ENCODE peak calls at places on chromosomes 5 and 9, in five cellular contexts. One of them, this sample, is unnamed.

GRCh38 chr5:150517272-150518152 is 9.6 kb downstream of the NDST1 start:
- DNase-seq in A673: no peak
- DNase-seq in HL-60: no peak
- DNase-seq in IMR-90: peak; percentile 98
- DNase-seq in WTC11: no peak
- DNase-seq in this sample: no peak

GRCh38 chr5:149452665-149453617 is 73.8 kb upstream of the IL17B start:
- DNase-seq in A673: peak; percentile 58
- DNase-seq in HL-60: no peak
- DNase-seq in IMR-90: peak; percentile 96
- DNase-seq in WTC11: no peak
- DNase-seq in this sample: no peak

GRCh38 chr9:109939698-109940342 is 159.8 kb downstream of the PALM2AKAP2 start:
- DNase-seq in A673: no peak
- DNase-seq in HL-60: no peak
- DNase-seq in IMR-90: no peak
- DNase-seq in WTC11: no peak
- DNase-seq in this sample: no peak

GRCh38 chr5:177471610-177472356 is 1.7 kb downstream of the DBN1 start:
- DNase-seq in A673: no peak
- DNase-seq in HL-60: no peak
- DNase-seq in IMR-90: peak; percentile 65
- DNase-seq in WTC11: no peak
- DNase-seq in this sample: no peak

GRCh38 chr9:105968811-105969466 is 274.6 kb downstream of the TMEM38B start:
- DNase-seq in A673: no peak
- DNase-seq in HL-60: no peak
- DNase-seq in IMR-90: no peak
- DNase-seq in WTC11: no peak
- DNase-seq in this sample: no peak

GRCh38 chr9:129889936-129890717 is 54.9 kb downstream of the USP20 start:
- DNase-seq in A673: no peak
- DNase-seq in HL-60: peak; percentile 93
- DNase-seq in IMR-90: no peak
- DNase-seq in WTC11: peak; percentile 77
- DNase-seq in this sample: no peak

GRCh38 chr5:66408561-66408960 is 187.6 kb upstream of the MAST4 start:
- DNase-seq in A673: no peak
- DNase-seq in HL-60: no peak
- DNase-seq in IMR-90: no peak
- DNase-seq in WTC11: no peak
- DNase-seq in this sample: no peak

GRCh38 chr9:136807281-136808074 is at the start of gene RABL6:
- DNase-seq in A673: peak; percentile 88
- DNase-seq in HL-60: peak; percentile 78
- DNase-seq in IMR-90: peak; percentile 55
- DNase-seq in WTC11: peak; percentile 65
- DNase-seq in this sample: peak; percentile 61

GRCh38 chr5:67809589-67809988 is 406.0 kb upstream of the PIK3R1 start:
- DNase-seq in A673: peak; percentile 9
- DNase-seq in HL-60: no peak
- DNase-seq in IMR-90: no peak
- DNase-seq in WTC11: no peak
- DNase-seq in this sample: no peak

GRCh38 chr5:74336286-74336685 is 304.2 kb downstream of the ENC1 start:
- DNase-seq in A673: peak; percentile 15
- DNase-seq in HL-60: no peak
- DNase-seq in IMR-90: no peak
- DNase-seq in WTC11: peak; percentile 33
- DNase-seq in this sample: no peak

GRCh38 chr9:33858346-33858869 is 41.4 kb downstream of the UBE2R2 start:
- DNase-seq in A673: peak; percentile 40
- DNase-seq in HL-60: no peak
- DNase-seq in IMR-90: peak; percentile 19
- DNase-seq in WTC11: no peak
- DNase-seq in this sample: no peak

GRCh38 chr5:89179761-89180160 is 296.8 kb upstream of the MEF2C start:
- DNase-seq in A673: no peak
- DNase-seq in HL-60: no peak
- DNase-seq in IMR-90: no peak
- DNase-seq in WTC11: no peak
- DNase-seq in this sample: no peak

GRCh38 chr5:152650413-152650812 is 245.3 kb upstream of the NMUR2 start:
- DNase-seq in A673: no peak
- DNase-seq in HL-60: no peak
- DNase-seq in IMR-90: no peak
- DNase-seq in WTC11: no peak
- DNase-seq in this sample: no peak

DNA sequence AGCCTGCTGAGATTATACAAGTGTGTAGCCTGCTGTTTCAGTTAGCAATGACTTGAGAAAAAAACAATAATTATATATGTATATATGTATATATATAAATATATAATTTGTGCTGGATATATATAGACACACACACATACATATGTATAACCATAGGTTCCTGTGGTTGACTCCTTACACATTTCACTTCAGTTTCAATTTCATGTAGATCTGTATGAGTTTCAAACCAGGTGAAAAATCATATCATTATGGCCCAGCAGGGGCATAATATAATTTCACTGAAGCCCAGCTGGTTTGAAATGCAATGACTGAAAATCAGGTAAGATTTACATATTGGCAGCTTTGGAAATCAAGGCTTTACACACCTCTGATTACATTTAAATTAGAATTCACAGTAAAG is 690.4 kb upstream of the CDH18 start:
- DNase-seq in A673: no peak
- DNase-seq in HL-60: no peak
- DNase-seq in IMR-90: no peak
- DNase-seq in WTC11: no peak
- DNase-seq in this sample: no peak
- TF ChIP-seq CTCF in A673: no peak
- TF ChIP-seq CTCF in HL-60: no peak
- TF ChIP-seq CTCF in IMR-90: no peak
- TF ChIP-seq CTCF in WTC11: no peak
- TF ChIP-seq CTCF in this sample: no peak

GRCh38 chr5:134453016-134453415 is 41.3 kb upstream of the CDKN2AIPNL start:
- DNase-seq in A673: no peak
- DNase-seq in HL-60: no peak
- DNase-seq in IMR-90: no peak
- DNase-seq in WTC11: no peak
- DNase-seq in this sample: no peak

GRCh38 chr5:134456825-134457224 is 45.1 kb upstream of the CDKN2AIPNL start:
- DNase-seq in A673: no peak
- DNase-seq in HL-60: no peak
- DNase-seq in IMR-90: no peak
- DNase-seq in WTC11: no peak
- DNase-seq in this sample: no peak

GRCh38 chr5:134458234-134458633 is 46.6 kb upstream of the CDKN2AIPNL start:
- DNase-seq in A673: no peak
- DNase-seq in HL-60: no peak
- DNase-seq in IMR-90: peak; percentile 64
- DNase-seq in WTC11: no peak
- DNase-seq in this sample: no peak

GRCh38 chr5:134457801-134458200 is 46.1 kb upstream of the CDKN2AIPNL start:
- DNase-seq in A673: no peak
- DNase-seq in HL-60: no peak
- DNase-seq in IMR-90: no peak
- DNase-seq in WTC11: no peak
- DNase-seq in this sample: no peak

DNA sequence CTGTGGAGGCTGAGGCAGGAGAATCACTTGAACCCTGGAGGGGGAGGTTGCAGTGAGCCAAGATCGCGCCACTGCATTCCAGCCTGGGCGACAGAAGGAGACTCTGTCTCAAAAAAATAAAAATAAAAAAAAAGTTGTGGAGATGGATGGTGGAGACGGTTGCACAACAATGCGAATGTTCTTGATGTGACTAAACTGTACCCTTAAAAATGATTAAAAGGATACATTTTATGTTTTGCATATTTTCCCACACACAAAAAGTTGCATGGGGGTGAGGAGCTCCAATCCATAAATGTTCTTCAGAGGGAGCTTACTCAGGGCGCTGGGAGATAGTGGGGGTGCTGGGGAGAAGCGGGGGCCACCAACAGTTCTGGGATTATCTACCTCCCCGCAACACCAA is 43.8 kb upstream of the CDKN2AIPNL start:
- DNase-seq in A673: no peak
- DNase-seq in HL-60: no peak
- DNase-seq in IMR-90: no peak
- DNase-seq in WTC11: no peak
- DNase-seq in this sample: no peak
- TF ChIP-seq CTCF in A673: no peak
- TF ChIP-seq CTCF in HL-60: no peak
- TF ChIP-seq CTCF in IMR-90: no peak
- TF ChIP-seq CTCF in WTC11: no peak
- TF ChIP-seq CTCF in this sample: no peak

DNA sequence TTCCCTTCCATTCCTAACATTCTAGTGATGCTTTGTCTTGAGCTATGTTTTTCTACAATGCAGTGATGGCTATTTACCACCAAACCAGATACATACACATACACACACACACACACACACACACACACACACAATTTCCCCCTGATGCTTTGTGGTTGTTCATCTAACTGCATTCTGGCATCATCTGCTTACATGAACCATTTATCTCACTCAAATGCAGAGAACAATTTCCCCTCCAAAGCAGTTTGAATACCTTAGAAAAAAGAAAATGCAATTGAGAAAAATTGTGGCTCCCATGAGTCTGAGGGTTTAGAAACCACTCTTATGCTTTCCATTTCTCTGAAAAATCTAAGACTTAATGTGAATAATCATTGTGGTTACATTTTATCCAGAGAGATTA is 1024.8 kb downstream of the TLE4 start:
- DNase-seq in A673: no peak
- DNase-seq in HL-60: no peak
- DNase-seq in IMR-90: no peak
- DNase-seq in WTC11: no peak
- DNase-seq in this sample: no peak
- TF ChIP-seq CTCF in A673: no peak
- TF ChIP-seq CTCF in HL-60: no peak
- TF ChIP-seq CTCF in IMR-90: no peak
- TF ChIP-seq CTCF in WTC11: no peak
- TF ChIP-seq CTCF in this sample: no peak

GRCh38 chr5:160118349-160119141 is 705 bp downstream of the PWWP2A start:
- DNase-seq in A673: peak; percentile 27
- DNase-seq in HL-60: peak; percentile 51
- DNase-seq in IMR-90: no peak
- DNase-seq in WTC11: peak; percentile 25
- DNase-seq in this sample: peak; percentile 33

GRCh38 chr5:160116991-160117390 is 2.3 kb downstream of the PWWP2A start:
- DNase-seq in A673: no peak
- DNase-seq in HL-60: no peak
- DNase-seq in IMR-90: no peak
- DNase-seq in WTC11: no peak
- DNase-seq in this sample: no peak

GRCh38 chr5:160119142-160119904 is at the start of gene PWWP2A:
- DNase-seq in A673: peak; percentile 100
- DNase-seq in HL-60: peak; percentile 99
- DNase-seq in IMR-90: peak; percentile 100
- DNase-seq in WTC11: peak; percentile 97
- DNase-seq in this sample: peak; percentile 89

GRCh38 chr5:160119905-160120266 is 636 bp upstream of the PWWP2A start:
- DNase-seq in A673: no peak
- DNase-seq in HL-60: no peak
- DNase-seq in IMR-90: no peak
- DNase-seq in WTC11: no peak
- DNase-seq in this sample: no peak
- TF ChIP-seq CTCF in A673: peak; percentile 20
- TF ChIP-seq CTCF in HL-60: no peak
- TF ChIP-seq CTCF in IMR-90: peak; percentile 27
- TF ChIP-seq CTCF in WTC11: no peak
- TF ChIP-seq CTCF in this sample: no peak

DNA sequence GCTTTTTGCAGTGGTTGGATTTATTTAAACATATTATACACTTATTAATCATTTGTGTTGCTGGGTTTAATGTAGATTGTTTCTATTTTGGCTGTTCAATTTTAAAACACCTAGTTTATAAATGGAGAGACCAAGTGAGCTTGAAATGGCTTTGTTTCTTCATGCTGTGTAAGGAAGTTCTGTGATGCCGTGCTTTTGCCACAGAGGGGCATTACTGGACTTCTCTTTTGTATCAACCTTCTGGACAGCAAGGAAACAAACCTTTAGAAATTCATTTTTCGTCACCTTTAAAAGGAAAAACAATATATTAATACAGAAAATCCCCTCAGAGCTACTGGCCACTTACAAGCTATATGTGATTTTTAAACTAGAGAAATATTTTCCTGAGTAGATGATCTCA is 81.9 kb downstream of the DMRTA1 start:
- DNase-seq in A673: no peak
- DNase-seq in HL-60: no peak
- DNase-seq in IMR-90: peak; percentile 24
- DNase-seq in WTC11: no peak
- DNase-seq in this sample: no peak
- TF ChIP-seq CTCF in A673: no peak
- TF ChIP-seq CTCF in HL-60: no peak
- TF ChIP-seq CTCF in IMR-90: peak; percentile 43
- TF ChIP-seq CTCF in WTC11: no peak
- TF ChIP-seq CTCF in this sample: peak; percentile 38

This sample was measured in progenitor cell of endocrine pancreas.